ENCODE peak calls at places on chromosomes 2 and 18, in nine cellular contexts. J is heart right ventricle, G is suprapubic skin, X is SJSA1, N is AG04450, K is HepG2, D is HCT116, F is tibial nerve, V is mammary epithelial cell. U is an unnamed sample.

GRCh38 chr2:137828624-137829023 is 135.6 kb upstream of the HNMT start:
- DNase-seq in F (no peak), G (no peak), N (no peak), J (no peak), D (no peak), K (no peak), X (no peak), V (no peak), U (no peak)

GRCh38 chr2:160836755-160837154 is 323.5 kb upstream of the TANK start:
- DNase-seq in V (peak; percentile 77), J (no peak), N (peak; percentile 90), K (no peak), D (no peak), G (no peak), X (peak; percentile 84), F (no peak), U (no peak)

GRCh38 chr2:149000168-149000938 is 38.1 kb upstream of the LYPD6B start:
- DNase-seq in F (no peak), V (no peak), G (no peak), X (no peak), D (no peak), K (no peak), N (no peak), J (no peak), U (no peak)

GRCh38 chr18:79737426-79737825 is 57.8 kb downstream of the CTDP1 start:
- DNase-seq in N (no peak), G (peak; percentile 27), X (no peak), D (no peak), V (no peak), F (no peak), J (no peak), K (no peak), U (no peak)

GRCh38 chr2:138415891-138416494 is 85.6 kb upstream of the SPOPL start:
- DNase-seq in V (peak; percentile 42), X (no peak), G (no peak), D (no peak), K (no peak), J (no peak), F (no peak), N (no peak), U (no peak)

GRCh38 chr2:143428700-143429099 is 299.5 kb downstream of the ARHGAP15 start:
- DNase-seq in X (no peak), K (no peak), G (no peak), N (no peak), F (no peak), D (no peak), J (no peak), V (peak; percentile 11), U (no peak)

GRCh38 chr2:204538179-204539009 is 6.9 kb upstream of the PARD3B start:
- DNase-seq in J (no peak), X (no peak), G (no peak), K (no peak), F (no peak), N (peak; percentile 85), D (no peak), V (no peak), U (no peak)

GRCh38 chr2:69933839-69934613 is 19.1 kb downstream of the MXD1 start:
- DNase-seq in D (no peak), J (no peak), K (peak; percentile 85), G (no peak), F (no peak), V (peak; percentile 86), X (peak; percentile 70), N (peak; percentile 47), U (no peak)

GRCh38 chr2:31227711-31228125 is 6.2 kb upstream of the EHD3 start:
- DNase-seq in G (no peak), D (no peak), J (no peak), V (no peak), K (no peak), F (no peak), X (no peak), N (peak; percentile 27), U (no peak)

GRCh38 chr2:61443342-61444041 is 27.4 kb downstream of the USP34 start:
- DNase-seq in J (no peak), N (no peak), X (no peak), K (peak; percentile 92), D (no peak), G (no peak), F (no peak), V (no peak), U (no peak)

GRCh38 chr2:69601179-69601612 is 42.3 kb downstream of the AAK1 start:
- DNase-seq in K (peak; percentile 49), G (no peak), V (peak; percentile 73), D (peak; percentile 61), X (peak; percentile 49), N (peak; percentile 74), F (no peak), J (no peak), U (no peak)

GRCh38 chr2:25309402-25309801 is 32.3 kb downstream of the DNMT3A start:
- DNase-seq in V (no peak), D (peak; percentile 16), N (no peak), J (no peak), G (no peak), F (peak; percentile 43), X (peak; percentile 20), K (peak; percentile 59), U (peak; percentile 69)

GRCh38 chr2:11389551-11390528 is 45.4 kb upstream of the ROCK2 start:
- DNase-seq in J (no peak), G (no peak), K (peak; percentile 93), V (peak; percentile 41), X (peak; percentile 88), F (no peak), N (peak; percentile 95), D (no peak), U (no peak)

GRCh38 chr2:12856934-12857660 is 140.4 kb downstream of the TRIB2 start:
- DNase-seq in J (no peak), X (peak; percentile 88), F (no peak), D (no peak), K (no peak), N (peak; percentile 45), G (no peak), V (peak; percentile 69), U (no peak)

GRCh38 chr2:239040152-239040761 is 192.4 kb downstream of the TWIST2 start:
- DNase-seq in G (peak; percentile 40), D (no peak), V (no peak), X (no peak), N (no peak), F (no peak), K (peak; percentile 85), J (no peak), U (peak; percentile 50)
- H3K27ac ChIP-seq in G (no peak overlapping the region), D (no peak overlapping the region), V (no peak overlapping the region), X (no peak overlapping the region), N (no peak overlapping the region), F (peak overlapping the region; percentile 74), K (no peak overlapping the region), J (no peak overlapping the region), U (peak overlapping the region; percentile 86)

DNA sequence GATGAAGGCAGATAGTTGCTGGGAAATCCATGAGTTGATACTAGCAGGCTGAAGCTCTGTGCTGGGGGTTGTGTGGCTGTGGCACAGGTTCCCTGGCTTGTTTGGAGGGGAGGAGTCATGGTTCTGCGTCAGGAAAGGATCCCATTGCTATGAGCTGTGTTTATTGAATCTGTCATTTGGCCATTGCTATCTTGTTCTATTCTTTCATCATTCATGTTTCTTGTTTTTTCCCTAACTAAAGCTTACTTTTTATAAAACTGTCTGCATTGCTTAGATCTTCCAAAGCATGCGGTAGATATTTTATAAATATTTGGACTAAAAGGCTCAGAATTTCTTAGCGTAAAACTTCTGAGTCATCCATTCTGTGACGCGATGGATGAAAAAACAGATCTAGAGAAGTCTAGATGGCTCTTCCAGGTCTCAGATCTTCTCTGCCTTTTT is 335.3 kb downstream of the PTPRM start:
- DNase-seq in K (no peak), V (no peak), F (no peak), X (peak; percentile 89), D (no peak), J (no peak), G (no peak), N (peak; percentile 96), U (no peak)
- H3K27ac ChIP-seq in K (no peak overlapping the region), V (no peak overlapping the region), F (no peak overlapping the region), X (peak overlapping the region; percentile 73), D (no peak overlapping the region), J (no peak overlapping the region), G (no peak overlapping the region), N (peak overlapping the region; percentile 93), U (no peak overlapping the region)

DNA sequence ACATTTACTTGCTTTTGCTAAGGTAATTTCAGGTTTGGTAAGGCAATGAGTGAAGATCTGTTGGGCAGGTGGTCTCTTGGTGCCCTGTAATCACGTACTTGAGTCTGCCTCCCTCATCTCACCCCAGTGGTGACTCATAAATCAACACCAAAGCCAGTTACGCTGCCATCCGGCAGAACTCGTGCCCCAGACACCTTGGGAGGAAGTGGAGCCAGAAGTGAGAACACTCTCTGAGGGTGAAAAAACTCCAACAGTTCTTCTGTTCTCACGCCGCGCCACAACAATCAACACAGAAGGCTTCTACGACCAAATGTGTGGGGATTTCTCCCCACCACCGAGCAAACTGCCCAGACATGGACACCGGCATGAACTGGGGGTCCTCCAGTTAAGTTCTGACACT is 206.2 kb downstream of the ARL4C start:
- DNase-seq in N (no peak), K (no peak), J (no peak), V (no peak), X (no peak), F (no peak), G (no peak), D (no peak), U (no peak)
- H3K27ac ChIP-seq in N (no peak overlapping the region), K (no peak overlapping the region), J (no peak overlapping the region), V (no peak overlapping the region), X (no peak overlapping the region), F (no peak overlapping the region), G (peak overlapping the region; percentile 0), D (no peak overlapping the region), U (no peak overlapping the region)

GRCh38 chr2:170531876-170532275 is 183.3 kb upstream of the SP5 start:
- DNase-seq in N (no peak), D (no peak), F (no peak), J (no peak), V (no peak), X (no peak), K (no peak), G (no peak), U (no peak)
- H3K27ac ChIP-seq in N (no peak overlapping the region), D (no peak overlapping the region), F (no peak overlapping the region), J (no peak overlapping the region), V (no peak overlapping the region), X (no peak overlapping the region), K (no peak overlapping the region), G (no peak overlapping the region), U (no peak overlapping the region)

DNA sequence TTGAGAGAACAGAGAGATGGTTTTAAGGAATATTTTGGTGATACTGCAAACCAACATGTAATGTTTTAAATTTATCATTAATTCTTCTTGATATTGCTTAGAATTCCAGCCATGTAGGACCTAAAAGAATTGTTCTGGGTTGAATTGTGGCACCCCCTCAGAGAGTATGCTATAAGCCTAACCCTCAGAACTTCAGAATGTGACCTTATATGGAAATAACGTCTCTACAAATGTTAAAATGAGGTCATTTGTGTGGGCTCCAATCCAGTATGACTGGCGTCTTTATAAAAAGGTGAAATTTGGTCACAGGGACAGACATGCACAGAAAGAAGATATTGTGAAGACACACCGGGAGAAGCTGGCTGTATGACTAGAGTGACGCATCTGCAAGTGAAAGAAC is 193.6 kb downstream of the NRXN1 start:
- DNase-seq in K (no peak), X (no peak), N (no peak), G (no peak), D (no peak), F (no peak), V (no peak), J (no peak), U (no peak)
- H3K27ac ChIP-seq in K (no peak overlapping the region), X (no peak overlapping the region), N (no peak overlapping the region), G (no peak overlapping the region), D (no peak overlapping the region), F (peak overlapping the region; percentile 52), V (no peak overlapping the region), J (no peak overlapping the region), U (no peak overlapping the region)

GRCh38 chr2:128199141-128199540 is 108.1 kb downstream of the UGGT1 start:
- DNase-seq in N (no peak), F (no peak), G (no peak), V (no peak), X (no peak), D (no peak), J (no peak), K (no peak), U (no peak)
- H3K27ac ChIP-seq in N (no peak overlapping the region), F (no peak overlapping the region), G (no peak overlapping the region), V (no peak overlapping the region), X (no peak overlapping the region), D (no peak overlapping the region), J (no peak overlapping the region), K (no peak overlapping the region), U (no peak overlapping the region)